ENCODE peak calls at places on chromosome 16, in six cellular contexts. P is CD8-positive, alpha-beta memory T cell; W is gastrocnemius medialis; Q is sigmoid colon; L is right lobe of liver; Y is thoracic aorta. H is an unnamed sample. For H3K4me1, the result is how much of the 10 kb centered on the place peaks cover.

GRCh38 chr16:17803625-17804410 is 333.1 kb upstream of the XYLT1 start:
- DNase-seq in P (no peak), Q (no peak), Y (no peak), L (no peak), W (no peak), H (no peak)

GRCh38 chr16:84600343-84601229 is 17.3 kb downstream of the COTL1 start:
- DNase-seq in Y (no peak), P (peak), Q (no peak), L (no peak), W (no peak), H (peak)

GRCh38 chr16:65570261-65570660 is 448.4 kb upstream of the CDH11 start:
- DNase-seq in W (no peak), L (no peak), Q (no peak), Y (no peak), P (no peak), H (no peak)

GRCh38 chr16:57815987-57816745 is 13.9 kb upstream of the KIFC3 start:
- DNase-seq in L (peak), W (peak), P (peak), Y (peak), Q (peak), H (no peak)

GRCh38 chr16:68319185-68319908 is 8.5 kb downstream of the PRMT7 start:
- DNase-seq in Q (no peak), P (no peak), W (no peak), Y (no peak), L (no peak), H (no peak)

GRCh38 chr16:20866161-20866772 is 33.9 kb downstream of the DCUN1D3 start:
- DNase-seq in Y (peak), P (no peak), Q (peak), L (no peak), W (no peak), H (no peak)

GRCh38 chr16:7745321-7745720 is 412.7 kb downstream of the RBFOX1 start:
- DNase-seq in P (no peak), W (no peak), L (no peak), Y (no peak), Q (no peak), H (no peak)

GRCh38 chr16:14310519-14310991 is 239.4 kb downstream of the MRTFB start:
- DNase-seq in P (no peak), Q (no peak), Y (no peak), W (no peak), L (no peak), H (no peak)

GRCh38 chr16:23408242-23409201 is 44.5 kb downstream of the COG7 start:
- DNase-seq in Y (no peak), P (no peak), Q (peak), L (no peak), W (no peak), H (no peak)

GRCh38 chr16:70730016-70730415 is 44.2 kb upstream of the MTSS2 start:
- DNase-seq in P (no peak), Q (no peak), L (no peak), W (no peak), Y (no peak), H (no peak)

GRCh38 chr16:81587626-81588160 is 143.1 kb downstream of the CMIP start:
- DNase-seq in W (no peak), Y (no peak), L (no peak), Q (no peak), P (no peak), H (no peak)

GRCh38 chr16:46924402-46924801 is 40.2 kb downstream of the GPT2 start:
- DNase-seq in L (no peak), W (no peak), Q (no peak), P (no peak), Y (no peak), H (no peak)

GRCh38 chr16:54034684-54035083 is 251.9 kb downstream of the IRX3 start:
- DNase-seq in Y (no peak), L (no peak), W (no peak), Q (no peak), P (no peak), H (no peak)

GRCh38 chr16:48487287-48487686 is 102.1 kb upstream of the SIAH1 start:
- DNase-seq in P (no peak), L (no peak), Y (no peak), Q (no peak), W (no peak), H (no peak)

GRCh38 chr16:53771655-53772497 is 67.9 kb downstream of the FTO start:
- DNase-seq in P (no peak), Q (no peak), W (no peak), Y (no peak), L (no peak), H (no peak)

GRCh38 chr16:67542464-67542863 is 13.8 kb downstream of the RIPOR1 start:
- DNase-seq in W (no peak), Q (peak), L (peak), Y (no peak), P (peak), H (peak)

GRCh38 chr16:726188-726437 is 130 bp downstream of the CCDC78 start:
- DNase-seq in Q (no peak), P (no peak), Y (no peak), L (no peak), W (no peak), H (no peak)

GRCh38 chr16:67882374-67883145 is 2.1 kb upstream of the NRN1L start:
- DNase-seq in W (peak), L (peak), Q (no peak), P (no peak), Y (no peak), H (no peak)

DNA sequence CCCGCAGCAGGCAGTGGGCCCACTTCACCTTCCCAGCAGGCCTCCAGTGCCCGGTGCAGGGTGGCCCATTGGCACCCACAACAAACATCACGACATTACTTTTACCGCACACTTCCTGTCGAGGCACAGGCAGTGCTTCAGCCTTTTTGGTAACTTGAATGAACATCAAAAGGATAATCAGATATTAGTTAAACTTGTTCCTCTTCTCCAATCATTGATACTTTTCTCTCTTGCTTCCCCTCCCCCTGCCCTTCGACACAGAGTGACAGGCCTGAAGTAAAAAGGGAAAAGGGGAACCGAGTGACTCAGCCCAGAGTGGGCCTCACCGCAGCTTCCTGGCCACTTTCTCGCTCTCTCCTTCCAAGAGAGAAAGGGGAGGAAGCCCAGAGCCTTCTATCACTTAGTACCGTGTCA is 507.0 kb downstream of the MAF start:
- DNase-seq in Q (no peak), L (no peak), Y (no peak), P (peak), W (no peak), H (no peak)
- H3K27ac ChIP-seq in Q (no peak), L (no peak), Y (no peak), P (no peak), W (no peak), H (no peak)

DNA sequence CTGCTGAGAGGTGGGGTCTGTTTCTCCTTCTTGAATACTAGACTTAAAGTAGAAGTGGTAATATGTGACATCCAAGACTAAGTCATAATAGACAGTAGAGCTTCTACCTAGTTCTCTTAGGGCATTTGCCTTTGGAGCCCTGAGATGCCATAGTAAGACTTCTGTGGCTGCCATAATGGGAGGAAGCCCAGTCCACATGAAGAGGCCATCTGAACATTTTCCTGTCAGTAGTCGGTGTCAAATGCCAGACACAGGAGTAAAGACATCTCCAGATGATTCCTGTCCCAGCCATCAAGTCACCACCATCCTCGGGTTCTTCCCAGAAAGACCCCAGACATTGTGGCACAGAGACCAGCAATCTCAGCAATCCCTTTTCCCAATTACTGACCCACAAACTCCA is 58.1 kb upstream of the IRX6 start:
- DNase-seq in P (no peak), L (no peak), W (no peak), Q (no peak), Y (no peak), H (no peak)
- H3K4me1 ChIP-seq in P (under half), L (under half), W (under half), Q (under half), Y (under half), H (under half)

DNA sequence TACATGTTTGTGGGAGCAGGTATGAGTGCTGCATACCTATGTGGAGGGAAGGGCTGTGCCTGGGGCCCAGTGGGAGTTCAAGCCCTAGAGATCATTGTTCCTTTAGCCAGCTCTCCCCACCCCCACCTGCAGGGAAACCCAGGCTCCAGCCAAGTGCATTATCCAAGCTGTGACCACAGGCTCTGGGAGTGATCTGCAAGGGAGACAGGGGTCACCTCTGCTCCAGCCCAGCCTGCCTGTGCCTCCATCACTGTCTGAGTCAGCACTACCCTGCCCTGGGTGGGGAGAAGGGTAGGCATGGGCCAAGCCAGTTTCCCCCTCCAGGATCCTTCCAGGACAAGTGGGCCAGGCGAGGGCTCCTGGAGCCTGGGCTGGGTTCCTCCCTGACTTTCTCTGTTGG is 32.1 kb upstream of the SBK1 start:
- DNase-seq in W (peak), Q (no peak), Y (no peak), L (no peak), P (no peak), H (no peak)
- H3K27ac ChIP-seq in W (peak), Q (no peak), Y (no peak), L (no peak), P (no peak), H (no peak)

GRCh38 chr16:2473425-2473926 is 1.5 kb upstream of the TBC1D24 start:
- DNase-seq in W (no peak), Q (no peak), P (no peak), L (peak), Y (no peak), H (peak)
- H3K4me1 ChIP-seq in W (under half), Q (half or more), P (under half), L (under half), Y (under half), H (under half)

GRCh38 chr16:11699234-11699894 is 31.1 kb downstream of the SNN start:
- DNase-seq in W (no peak), P (no peak), Y (no peak), Q (no peak), L (no peak), H (no peak)
- H3K27ac ChIP-seq in W (peak), P (no peak), Y (no peak), Q (no peak), L (no peak), H (no peak)

GRCh38 chr16:4306439-4307214 is 9.2 kb upstream of the GLIS2 start:
- DNase-seq in L (no peak), W (no peak), P (peak), Q (peak), Y (no peak), H (no peak)
- H3K4me1 ChIP-seq in L (under half), W (under half), P (under half), Q (under half), Y (under half), H (under half)

GRCh38 chr16:19636436-19637267 is 81.1 kb downstream of the VPS35L start:
- DNase-seq in W (no peak), P (no peak), Y (no peak), Q (peak), L (no peak), H (no peak)

GRCh38 chr16:19645557-19645981 is 72.5 kb downstream of the KNOP1 start:
- DNase-seq in W (peak), Q (peak), L (no peak), Y (no peak), P (no peak), H (no peak)

GRCh38 chr16:19644877-19645276 is 73.2 kb downstream of the KNOP1 start:
- DNase-seq in Y (no peak), L (no peak), W (peak), P (no peak), Q (peak), H (no peak)

GRCh38 chr16:19639986-19640421 is 78.0 kb downstream of the KNOP1 start:
- DNase-seq in L (no peak), Q (no peak), W (no peak), Y (no peak), P (no peak), H (peak)
- H3K27ac ChIP-seq in L (no peak), Q (peak), W (no peak), Y (no peak), P (no peak), H (no peak)